ENCODE peak calls at places on chromosomes 12 and 14, in four cellular contexts. One of them, this sample, is unnamed.

GRCh38 chr12:13343380-13343779 is 146.9 kb downstream of the EMP1 start:
- DNase-seq in psoas muscle: no peak
- DNase-seq in endothelial cell: no peak
- DNase-seq in H9: no peak
- DNase-seq in this sample: no peak

GRCh38 chr14:95522556-95522955 is 6.1 kb upstream of the SYNE3 start:
- DNase-seq in psoas muscle: no peak
- DNase-seq in endothelial cell: no peak
- DNase-seq in H9: no peak
- DNase-seq in this sample: no peak

GRCh38 chr14:34223302-34224150 is 238.5 kb downstream of the SPTSSA start:
- DNase-seq in endothelial cell: no peak
- DNase-seq in H9: no peak
- DNase-seq in psoas muscle: no peak
- DNase-seq in this sample: peak; percentile 25

GRCh38 chr12:40300490-40300889 is 75.7 kb downstream of the LRRK2 start:
- DNase-seq in psoas muscle: no peak
- DNase-seq in endothelial cell: no peak
- DNase-seq in H9: no peak
- DNase-seq in this sample: no peak

GRCh38 chr14:35004839-35005238 is 22.0 kb downstream of the SRP54 start:
- DNase-seq in endothelial cell: no peak
- DNase-seq in H9: no peak
- DNase-seq in psoas muscle: no peak
- DNase-seq in this sample: no peak

GRCh38 chr14:75711796-75712211 is 50.8 kb downstream of the TTLL5 start:
- DNase-seq in psoas muscle: peak; percentile 90
- DNase-seq in endothelial cell: no peak
- DNase-seq in H9: peak; percentile 35
- DNase-seq in this sample: peak; percentile 73

GRCh38 chr12:646303-647038 is 16.8 kb downstream of the NINJ2 start:
- DNase-seq in psoas muscle: peak; percentile 71
- DNase-seq in endothelial cell: no peak
- DNase-seq in H9: no peak
- DNase-seq in this sample: no peak

GRCh38 chr14:100528962-100529560 is 58.2 kb downstream of the BEGAIN start:
- DNase-seq in endothelial cell: no peak
- DNase-seq in psoas muscle: no peak
- DNase-seq in H9: peak; percentile 22
- DNase-seq in this sample: peak; percentile 3

GRCh38 chr14:32414808-32415255 is 85.7 kb downstream of the AKAP6 start:
- DNase-seq in H9: no peak
- DNase-seq in endothelial cell: no peak
- DNase-seq in psoas muscle: no peak
- DNase-seq in this sample: no peak

GRCh38 chr12:124123432-124124015 is 150.5 kb downstream of the ZNF664 start:
- DNase-seq in H9: no peak
- DNase-seq in endothelial cell: no peak
- DNase-seq in psoas muscle: no peak
- DNase-seq in this sample: no peak

GRCh38 chr14:61620130-61620946 is 75.0 kb upstream of the HIF1A start:
- DNase-seq in H9: no peak
- DNase-seq in endothelial cell: no peak
- DNase-seq in psoas muscle: no peak
- DNase-seq in this sample: no peak

GRCh38 chr12:53071591-53072551 is 7.3 kb downstream of the SPRYD3 start:
- DNase-seq in psoas muscle: peak; percentile 89
- DNase-seq in endothelial cell: no peak
- DNase-seq in H9: peak; percentile 34
- DNase-seq in this sample: no peak

GRCh38 chr14:56199976-56200577 is 81.9 kb downstream of the PELI2 start:
- DNase-seq in psoas muscle: no peak
- DNase-seq in endothelial cell: no peak
- DNase-seq in H9: no peak
- DNase-seq in this sample: no peak